ENCODE peak calls at places on chromosomes 16 and 17, in nine cellular contexts. S, X, P, L, A, O, T, M and I are unnamed samples.

GRCh38 chr17:59094921-59095530 is 11.7 kb downstream of the TRIM37 start:
- DNase-seq in S (no peak), X (no peak), P (no peak), L (no peak), A (no peak), O (no peak), T (no peak), M (no peak), I (no peak)

GRCh38 chr17:51770031-51770759 is 388.3 kb downstream of the CA10 start:
- DNase-seq in S (no peak), X (no peak), P (no peak), L (no peak), A (no peak), O (no peak), T (no peak), M (no peak), I (no peak)

GRCh38 chr16:1398826-1399581 is 15.5 kb downstream of the UNKL start:
- DNase-seq in S (no peak), X (no peak), P (no peak), L (no peak), A (no peak), O (no peak), T (no peak), M (no peak), I (no peak)

GRCh38 chr16:19707699-19708497 is 10.1 kb downstream of the KNOP1 start:
- DNase-seq in S (no peak), X (no peak), P (no peak), L (no peak), A (no peak), O (no peak), T (no peak), M (no peak), I (no peak)

GRCh38 chr17:31392856-31393748 is 1.6 kb downstream of the RAB11FIP4 start:
- DNase-seq in S (no peak), X (no peak), P (no peak), L (peak; percentile 12), A (no peak), O (no peak), T (no peak), M (no peak), I (no peak)

GRCh38 chr17:58575511-58575910 is 61.1 kb upstream of the MTMR4 start:
- DNase-seq in S (no peak), X (no peak), P (no peak), L (no peak), A (no peak), O (peak; percentile 72), T (peak; percentile 60), M (no peak), I (no peak)

GRCh38 chr17:37737081-37737480 is 7.8 kb downstream of the HNF1B start:
- DNase-seq in S (no peak), X (no peak), P (no peak), L (no peak), A (no peak), O (no peak), T (no peak), M (no peak), I (no peak)

GRCh38 chr16:26316683-26317464 is 625.1 kb downstream of the HS3ST4 start:
- DNase-seq in S (no peak), X (no peak), P (no peak), L (no peak), A (no peak), O (no peak), T (no peak), M (no peak), I (no peak)

GRCh38 chr16:58661199-58661830 is 23.3 kb downstream of the SLC38A7 start:
- DNase-seq in S (no peak), X (peak; percentile 60), P (no peak), L (peak; percentile 78), A (no peak), O (peak; percentile 86), T (peak; percentile 76), M (no peak), I (peak; percentile 46)

GRCh38 chr17:79960788-79961522 is 74.7 kb downstream of the TBC1D16 start:
- DNase-seq in S (no peak), X (peak; percentile 2), P (no peak), L (no peak), A (no peak), O (no peak), T (no peak), M (no peak), I (no peak)

GRCh38 chr16:46747777-46748651 is at the start of gene MYLK3:
- DNase-seq in S (no peak), X (no peak), P (no peak), L (no peak), A (no peak), O (no peak), T (no peak), M (no peak), I (no peak)

GRCh38 chr17:1649844-1650409 is at the start of gene RILP:
- DNase-seq in S (no peak), X (peak; percentile 66), P (no peak), L (no peak), A (no peak), O (peak; percentile 16), T (no peak), M (no peak), I (peak; percentile 89)

GRCh38 chr16:48082516-48082915 is 73.3 kb downstream of the ABCC12 start:
- DNase-seq in S (no peak), X (no peak), P (no peak), L (no peak), A (no peak), O (peak; percentile 88), T (peak; percentile 88), M (no peak), I (no peak)

GRCh38 chr16:12819126-12820117 is 15.7 kb upstream of the CPPED1 start:
- DNase-seq in S (peak; percentile 24), X (peak; percentile 87), P (peak; percentile 83), L (peak; percentile 65), A (peak; percentile 59), O (peak; percentile 45), T (peak; percentile 11), M (peak; percentile 6), I (peak; percentile 79)

GRCh38 chr17:14135906-14136590 is 66.7 kb downstream of the COX10 start:
- DNase-seq in S (no peak), X (no peak), P (no peak), L (no peak), A (no peak), O (no peak), T (no peak), M (no peak), I (no peak)

GRCh38 chr17:21817791-21818364 is 125.6 kb downstream of the KCNJ18 start:
- DNase-seq in S (no peak), X (no peak), P (no peak), L (no peak), A (no peak), O (no peak), T (no peak), M (no peak), I (no peak)

GRCh38 chr17:68584904-68585303 is 16.3 kb downstream of the FAM20A start:
- DNase-seq in S (no peak), X (no peak), P (no peak), L (no peak), A (no peak), O (no peak), T (no peak), M (no peak), I (no peak)

GRCh38 chr17:45408611-45409421 is 23.9 kb downstream of the ARHGAP27 start:
- DNase-seq in S (no peak), X (no peak), P (no peak), L (no peak), A (no peak), O (no peak), T (no peak), M (no peak), I (no peak)

GRCh38 chr16:11085025-11085485 is 140.7 kb downstream of the CLEC16A start:
- DNase-seq in S (no peak), X (peak; percentile 31), P (no peak), L (no peak), A (no peak), O (peak; percentile 38), T (no peak), M (no peak), I (no peak)

GRCh38 chr16:11722468-11722808 is 20.2 kb downstream of the TXNDC11 start:
- DNase-seq in S (no peak), X (no peak), P (no peak), L (no peak), A (no peak), O (no peak), T (no peak), M (no peak), I (no peak)

GRCh38 chr16:30534368-30535105 is at the start of gene ZNF747:
- DNase-seq in S (peak; percentile 51), X (peak; percentile 93), P (peak; percentile 92), L (peak; percentile 95), A (peak; percentile 87), O (peak; percentile 83), T (peak; percentile 41), M (peak; percentile 89), I (peak; percentile 92)

GRCh38 chr17:4544135-4544651 is 11.0 kb downstream of the MYBBP1A start:
- DNase-seq in S (no peak), X (no peak), P (no peak), L (no peak), A (no peak), O (no peak), T (no peak), M (no peak), I (no peak)

GRCh38 chr16:68279726-68280125 is 15.4 kb downstream of the SLC7A6 start:
- DNase-seq in S (no peak), X (no peak), P (no peak), L (no peak), A (no peak), O (no peak), T (no peak), M (no peak), I (no peak)

GRCh38 chr17:82399030-82399429 is 19.1 kb upstream of the HEXD start:
- DNase-seq in S (no peak), X (peak; percentile 53), P (no peak), L (no peak), A (no peak), O (peak; percentile 78), T (peak; percentile 56), M (peak; percentile 13), I (no peak)

GRCh38 chr17:82600731-82601446 is 47.4 kb downstream of the WDR45B start:
- DNase-seq in S (no peak), X (no peak), P (no peak), L (no peak), A (no peak), O (no peak), T (no peak), M (no peak), I (no peak)

GRCh38 chr17:11644265-11645212 is 46.3 kb downstream of the DNAH9 start:
- DNase-seq in S (no peak), X (peak; percentile 70), P (peak; percentile 30), L (peak; percentile 32), A (no peak), O (peak; percentile 33), T (peak; percentile 28), M (peak; percentile 16), I (peak; percentile 75)

GRCh38 chr16:84086357-84086756 is 30.4 kb downstream of the MBTPS1 start:
- DNase-seq in S (no peak), X (no peak), P (no peak), L (no peak), A (no peak), O (no peak), T (no peak), M (no peak), I (no peak)